ENCODE peak calls at places on chromosome 12, in six cellular contexts. One of them, this sample, is unnamed.

GRCh38 chr12:14913381-14913781 is 25.0 kb downstream of the ERP27 start:
- DNase-seq in IMR-90: no peak
- DNase-seq in H9: no peak
- DNase-seq in neuronal stem cell: no peak
- DNase-seq in mesenchymal stem cell: no peak
- DNase-seq in H1: no peak
- DNase-seq in this sample: no peak

GRCh38 chr12:92562063-92562734 is 140.6 kb upstream of the PLEKHG7 start:
- DNase-seq in IMR-90: no peak
- DNase-seq in H9: no peak
- DNase-seq in neuronal stem cell: no peak
- DNase-seq in mesenchymal stem cell: no peak
- DNase-seq in H1: no peak
- DNase-seq in this sample: no peak

GRCh38 chr12:123363743-123364531 is 710 bp downstream of the SBNO1 start:
- DNase-seq in IMR-90: no peak
- DNase-seq in H9: peak; percentile 39
- DNase-seq in neuronal stem cell: peak; percentile 63
- DNase-seq in mesenchymal stem cell: no peak
- DNase-seq in H1: no peak
- DNase-seq in this sample: peak; percentile 29

GRCh38 chr12:77710209-77710608 is 120.5 kb upstream of the NAV3 start:
- DNase-seq in IMR-90: no peak
- DNase-seq in H9: no peak
- DNase-seq in neuronal stem cell: no peak
- DNase-seq in mesenchymal stem cell: no peak
- DNase-seq in H1: no peak
- DNase-seq in this sample: no peak

GRCh38 chr12:12716151-12716844 is 870 bp upstream of the CDKN1B start:
- DNase-seq in IMR-90: peak; percentile 31
- DNase-seq in H9: no peak
- DNase-seq in neuronal stem cell: no peak
- DNase-seq in mesenchymal stem cell: peak; percentile 53
- DNase-seq in H1: no peak
- DNase-seq in this sample: no peak

GRCh38 chr12:93279849-93280412 is 97.8 kb upstream of the NUDT4 start:
- DNase-seq in IMR-90: peak; percentile 37
- DNase-seq in H9: no peak
- DNase-seq in neuronal stem cell: no peak
- DNase-seq in mesenchymal stem cell: no peak
- DNase-seq in H1: no peak
- DNase-seq in this sample: peak; percentile 23

GRCh38 chr12:123056053-123056452 is 75.6 kb downstream of the ARL6IP4 start:
- DNase-seq in IMR-90: peak; percentile 41
- DNase-seq in H9: no peak
- DNase-seq in neuronal stem cell: no peak
- DNase-seq in mesenchymal stem cell: peak; percentile 81
- DNase-seq in H1: no peak
- DNase-seq in this sample: peak; percentile 90

GRCh38 chr12:93616584-93617101 is 44.2 kb downstream of the SOCS2 start:
- DNase-seq in IMR-90: peak; percentile 81
- DNase-seq in H9: peak; percentile 78
- DNase-seq in neuronal stem cell: peak; percentile 26
- DNase-seq in mesenchymal stem cell: peak; percentile 16
- DNase-seq in H1: peak; percentile 80
- DNase-seq in this sample: no peak

GRCh38 chr12:131332224-131332623 is 378.5 kb downstream of the ADGRD1 start:
- DNase-seq in IMR-90: no peak
- DNase-seq in H9: no peak
- DNase-seq in neuronal stem cell: no peak
- DNase-seq in mesenchymal stem cell: no peak
- DNase-seq in H1: no peak
- DNase-seq in this sample: no peak

GRCh38 chr12:97995578-97995977 is 519.8 kb upstream of the TMPO start:
- DNase-seq in IMR-90: no peak
- DNase-seq in H9: no peak
- DNase-seq in neuronal stem cell: no peak
- DNase-seq in mesenchymal stem cell: no peak
- DNase-seq in H1: no peak
- DNase-seq in this sample: no peak

GRCh38 chr12:22978962-22979361 is 354.0 kb downstream of the ETNK1 start:
- DNase-seq in IMR-90: peak; percentile 95
- DNase-seq in H9: no peak
- DNase-seq in neuronal stem cell: no peak
- DNase-seq in mesenchymal stem cell: peak; percentile 47
- DNase-seq in H1: no peak
- DNase-seq in this sample: peak; percentile 21

GRCh38 chr12:22982635-22983034 is 357.7 kb downstream of the ETNK1 start:
- DNase-seq in IMR-90: no peak
- DNase-seq in H9: no peak
- DNase-seq in neuronal stem cell: no peak
- DNase-seq in mesenchymal stem cell: no peak
- DNase-seq in H1: no peak
- DNase-seq in this sample: no peak

GRCh38 chr12:22979854-22980253 is 354.9 kb downstream of the ETNK1 start:
- DNase-seq in IMR-90: no peak
- DNase-seq in H9: no peak
- DNase-seq in neuronal stem cell: no peak
- DNase-seq in mesenchymal stem cell: no peak
- DNase-seq in H1: no peak
- DNase-seq in this sample: no peak

GRCh38 chr12:22986997-22987396 is 362.0 kb downstream of the ETNK1 start:
- DNase-seq in IMR-90: no peak
- DNase-seq in H9: no peak
- DNase-seq in neuronal stem cell: no peak
- DNase-seq in mesenchymal stem cell: no peak
- DNase-seq in H1: no peak
- DNase-seq in this sample: peak; percentile 29

DNA sequence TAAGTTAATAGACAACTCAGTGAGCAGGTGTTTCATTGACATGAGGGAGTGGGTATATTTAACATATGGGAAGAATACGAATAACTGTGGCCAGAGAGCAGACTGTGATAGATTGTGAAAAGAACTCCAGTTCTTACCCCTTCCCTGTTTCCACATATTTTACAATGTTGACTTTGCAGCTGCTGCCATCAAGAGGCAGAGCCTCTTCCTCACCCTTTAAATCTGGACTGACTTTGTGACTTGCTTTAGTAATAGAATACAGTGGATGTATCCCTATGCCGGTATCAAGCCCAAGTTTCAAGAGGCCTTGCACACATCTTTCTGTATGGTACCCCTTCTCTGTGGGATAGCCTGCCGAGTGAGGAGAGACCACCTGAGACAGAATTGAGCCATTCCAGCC is 356.7 kb downstream of the ETNK1 start:
- DNase-seq in IMR-90: peak; percentile 38
- DNase-seq in H9: no peak
- DNase-seq in neuronal stem cell: no peak
- DNase-seq in mesenchymal stem cell: peak; percentile 5
- DNase-seq in H1: no peak
- DNase-seq in this sample: peak; percentile 13
- H3K18ac ChIP-seq in IMR-90: no peak overlapping the region
- H3K18ac ChIP-seq in H9: no peak overlapping the region
- H3K18ac ChIP-seq in neuronal stem cell: no peak overlapping the region
- H3K18ac ChIP-seq in mesenchymal stem cell: no peak overlapping the region
- H3K18ac ChIP-seq in H1: no peak overlapping the region
- H3K18ac ChIP-seq in this sample: no peak overlapping the region

DNA sequence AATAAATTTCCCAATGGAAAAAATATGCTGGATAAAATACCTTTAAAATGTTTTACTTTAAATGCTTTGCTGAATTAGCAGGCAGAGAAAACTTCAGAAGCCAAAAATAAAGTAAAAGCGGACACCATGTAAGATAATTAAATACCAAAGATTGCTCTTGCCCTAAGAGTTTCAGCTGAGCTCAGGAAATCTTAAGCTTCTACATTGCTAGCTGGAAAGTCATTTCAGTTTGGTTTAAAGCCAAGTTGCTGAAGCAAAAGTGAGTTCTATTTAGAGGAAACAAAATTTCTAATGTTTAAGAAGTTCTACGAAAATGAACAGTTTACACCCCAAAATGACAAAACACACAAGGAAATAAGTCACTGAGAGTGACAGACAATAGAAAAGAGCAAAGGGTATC is 310.0 kb downstream of the ADAMTS20 start:
- DNase-seq in IMR-90: peak; percentile 71
- DNase-seq in H9: no peak
- DNase-seq in neuronal stem cell: no peak
- DNase-seq in mesenchymal stem cell: no peak
- DNase-seq in H1: no peak
- DNase-seq in this sample: no peak
- H3K14ac ChIP-seq in IMR-90: no peak overlapping the region
- H3K14ac ChIP-seq in H9: no peak overlapping the region
- H3K14ac ChIP-seq in neuronal stem cell: no peak overlapping the region
- H3K14ac ChIP-seq in mesenchymal stem cell: no peak overlapping the region
- H3K14ac ChIP-seq in H1: no peak overlapping the region
- H3K14ac ChIP-seq in this sample: no peak overlapping the region

DNA sequence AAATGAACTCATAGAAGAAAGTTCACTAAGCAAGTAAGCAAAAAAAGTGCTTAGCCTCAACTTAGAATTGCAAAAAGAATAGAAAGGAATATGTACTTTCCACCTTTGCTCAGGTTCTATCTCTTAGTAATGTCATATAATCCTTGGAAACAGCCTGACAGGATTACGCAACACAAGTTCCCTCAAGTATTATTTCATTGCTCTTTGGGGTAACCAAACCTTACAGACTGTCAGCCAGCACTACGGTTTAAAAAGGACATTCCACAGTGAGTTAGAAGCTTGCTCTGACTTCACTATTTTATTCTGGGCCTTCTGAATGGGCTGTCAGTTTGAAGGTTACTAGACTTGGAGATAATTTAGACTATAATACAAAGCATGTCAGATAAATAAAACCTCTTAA is 264.0 kb downstream of the ATXN7L3B start:
- DNase-seq in IMR-90: no peak
- DNase-seq in H9: no peak
- DNase-seq in neuronal stem cell: no peak
- DNase-seq in mesenchymal stem cell: peak; percentile 4
- DNase-seq in H1: no peak
- DNase-seq in this sample: no peak
- H3K18ac ChIP-seq in IMR-90: no peak overlapping the region
- H3K18ac ChIP-seq in H9: no peak overlapping the region
- H3K18ac ChIP-seq in neuronal stem cell: no peak overlapping the region
- H3K18ac ChIP-seq in mesenchymal stem cell: no peak overlapping the region
- H3K18ac ChIP-seq in H1: no peak overlapping the region
- H3K18ac ChIP-seq in this sample: no peak overlapping the region

GRCh38 chr12:26941251-26941650 is 3.0 kb downstream of the FGFR1OP2 start:
- DNase-seq in IMR-90: no peak
- DNase-seq in H9: no peak
- DNase-seq in neuronal stem cell: no peak
- DNase-seq in mesenchymal stem cell: no peak
- DNase-seq in H1: no peak
- DNase-seq in this sample: no peak
- H3K14ac ChIP-seq in IMR-90: no peak overlapping the region
- H3K14ac ChIP-seq in H9: no peak overlapping the region
- H3K14ac ChIP-seq in neuronal stem cell: no peak overlapping the region
- H3K14ac ChIP-seq in mesenchymal stem cell: no peak overlapping the region
- H3K14ac ChIP-seq in H1: no peak overlapping the region
- H3K14ac ChIP-seq in this sample: no peak overlapping the region

DNA sequence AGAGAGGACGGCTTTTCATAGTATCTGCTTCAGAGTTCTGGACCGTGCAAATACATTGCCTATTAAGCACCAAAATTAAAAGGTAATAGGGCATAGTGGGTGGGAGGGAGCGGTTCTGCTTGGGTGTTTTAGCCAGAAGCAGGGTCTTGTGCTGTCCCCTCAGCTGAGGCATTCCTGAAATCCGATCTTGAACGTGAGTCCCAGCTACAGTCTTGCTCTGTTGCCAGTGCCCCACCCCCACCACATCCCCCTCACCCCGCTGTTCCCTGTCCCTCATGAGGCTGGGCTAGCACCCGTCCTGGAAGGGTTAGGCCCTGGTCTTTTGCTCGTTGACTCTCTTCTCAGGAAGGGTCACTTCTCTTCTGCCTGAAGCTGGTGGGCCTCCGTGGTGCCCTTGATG is 48.6 kb downstream of the AACS start:
- DNase-seq in IMR-90: no peak
- DNase-seq in H9: no peak
- DNase-seq in neuronal stem cell: no peak
- DNase-seq in mesenchymal stem cell: no peak
- DNase-seq in H1: no peak
- DNase-seq in this sample: no peak
- H3K18ac ChIP-seq in IMR-90: no peak overlapping the region
- H3K18ac ChIP-seq in H9: no peak overlapping the region
- H3K18ac ChIP-seq in neuronal stem cell: no peak overlapping the region
- H3K18ac ChIP-seq in mesenchymal stem cell: no peak overlapping the region
- H3K18ac ChIP-seq in H1: no peak overlapping the region
- H3K18ac ChIP-seq in this sample: no peak overlapping the region

GRCh38 chr12:5213990-5214389 is 170.3 kb downstream of the KCNA5 start:
- DNase-seq in IMR-90: no peak
- DNase-seq in H9: no peak
- DNase-seq in neuronal stem cell: no peak
- DNase-seq in mesenchymal stem cell: no peak
- DNase-seq in H1: no peak
- DNase-seq in this sample: no peak
- H3K14ac ChIP-seq in IMR-90: no peak overlapping the region
- H3K14ac ChIP-seq in H9: no peak overlapping the region
- H3K14ac ChIP-seq in neuronal stem cell: no peak overlapping the region
- H3K14ac ChIP-seq in mesenchymal stem cell: no peak overlapping the region
- H3K14ac ChIP-seq in H1: no peak overlapping the region
- H3K14ac ChIP-seq in this sample: no peak overlapping the region

This sample was measured in trophoblast cell.